ENCODE peak calls at places on chromosomes 2 and 18, in four cellular contexts. F is fibroblast of lung; S is tibial artery; O is CD8-positive, alpha-beta memory T cell. J is an unnamed sample. For H3K9me3, the result is how much of the 10 kb centered on the place peaks cover.

GRCh38 chr2:173109253-173110188 is 33.9 kb downstream of the MAP3K20 start:
- DNase-seq in F (peak), S (no peak), O (no peak), J (no peak)

GRCh38 chr2:20573611-20574422 is 77.1 kb downstream of the HS1BP3 start:
- DNase-seq in F (peak), S (no peak), O (no peak), J (no peak)

GRCh38 chr2:229380101-229380625 is 109.1 kb upstream of the PID1 start:
- DNase-seq in F (no peak), S (no peak), O (no peak), J (no peak)

GRCh38 chr2:206086683-206087350 is 843 bp upstream of the INO80D start:
- DNase-seq in F (peak), S (no peak), O (no peak), J (no peak)

GRCh38 chr18:8049147-8049546 is 482.0 kb downstream of the PTPRM start:
- DNase-seq in F (no peak), S (no peak), O (no peak), J (no peak)

GRCh38 chr2:109690822-109691541 is 76.8 kb downstream of the SOWAHC start:
- DNase-seq in F (peak), S (peak), O (no peak), J (no peak)

GRCh38 chr2:24493713-24494112 is 2.7 kb downstream of the NCOA1 start:
- DNase-seq in F (no peak), S (no peak), O (no peak), J (no peak)

GRCh38 chr2:128549094-128549493 is 230.4 kb upstream of the HS6ST1 start:
- DNase-seq in F (no peak), S (no peak), O (no peak), J (no peak)

GRCh38 chr2:173086518-173087213 is 11.0 kb downstream of the MAP3K20 start:
- DNase-seq in F (no peak), S (no peak), O (no peak), J (no peak)

GRCh38 chr2:123696799-123697410 is 328.2 kb upstream of the CNTNAP5 start:
- DNase-seq in F (no peak), S (no peak), O (no peak), J (no peak)

GRCh38 chr2:148557844-148558436 is 86.6 kb upstream of the EPC2 start:
- DNase-seq in F (no peak), S (no peak), O (no peak), J (no peak)

GRCh38 chr2:136164377-136164776 is 46.4 kb upstream of the CXCR4 start:
- DNase-seq in F (no peak), S (no peak), O (no peak), J (no peak)
- H3K9me3 ChIP-seq in F (under half), S (under half), O (under half), J (under half)

GRCh38 chr18:79897940-79898625 is 53.4 kb downstream of the SLC66A2 start:
- DNase-seq in F (no peak), S (no peak), O (no peak), J (no peak)
- H3K9me3 ChIP-seq in F (under half), S (under half), O (under half), J (under half)

DNA sequence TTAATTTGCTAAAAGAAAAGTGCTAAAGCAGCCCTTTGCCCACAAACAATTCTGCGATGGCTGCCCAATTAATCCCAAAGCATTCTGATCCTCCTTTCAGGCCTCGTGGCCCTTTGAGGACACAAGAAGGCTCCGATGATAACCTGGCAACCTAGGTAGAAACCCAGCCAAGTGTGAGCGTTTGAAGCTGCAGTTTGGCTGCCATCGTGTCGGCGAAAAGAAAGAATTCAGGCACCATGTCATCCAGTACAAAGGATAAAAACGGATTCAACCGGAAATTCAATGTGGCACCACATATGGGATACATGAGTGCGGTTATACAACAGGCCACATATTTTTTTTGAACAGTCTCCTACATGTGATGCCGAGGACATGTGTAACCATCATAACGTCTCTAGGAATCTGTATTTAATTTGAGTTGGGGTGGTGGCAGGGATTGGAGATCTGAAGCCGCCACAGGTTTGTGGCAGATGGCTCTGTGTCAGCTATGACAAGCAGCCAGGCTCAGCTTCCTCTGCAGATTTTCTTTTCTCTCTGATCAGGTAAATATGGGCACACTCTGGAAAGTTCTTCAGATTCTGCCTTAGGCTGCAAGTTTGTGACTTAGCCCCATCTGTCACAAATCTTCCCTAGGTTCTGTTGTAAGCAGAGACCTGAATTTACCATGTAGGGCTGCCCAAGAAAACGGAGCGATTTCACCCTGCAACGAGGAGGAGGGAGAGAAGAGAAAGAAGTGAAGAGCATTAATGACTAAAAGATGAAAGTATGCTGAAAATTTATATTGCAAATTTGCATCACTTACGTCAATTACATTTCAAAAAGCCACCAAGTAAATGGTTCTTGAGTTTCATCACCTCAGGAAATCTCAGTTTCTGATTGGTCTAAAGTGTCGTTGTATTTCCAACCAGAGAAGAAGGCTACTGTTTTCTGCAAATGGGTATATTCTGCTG is 573.2 kb downstream of the ZEB2 start:
- DNase-seq in F (no peak), S (no peak), O (no peak), J (no peak)
- H3K9me3 ChIP-seq in F (under half), S (under half), O (under half), J (under half)

DNA sequence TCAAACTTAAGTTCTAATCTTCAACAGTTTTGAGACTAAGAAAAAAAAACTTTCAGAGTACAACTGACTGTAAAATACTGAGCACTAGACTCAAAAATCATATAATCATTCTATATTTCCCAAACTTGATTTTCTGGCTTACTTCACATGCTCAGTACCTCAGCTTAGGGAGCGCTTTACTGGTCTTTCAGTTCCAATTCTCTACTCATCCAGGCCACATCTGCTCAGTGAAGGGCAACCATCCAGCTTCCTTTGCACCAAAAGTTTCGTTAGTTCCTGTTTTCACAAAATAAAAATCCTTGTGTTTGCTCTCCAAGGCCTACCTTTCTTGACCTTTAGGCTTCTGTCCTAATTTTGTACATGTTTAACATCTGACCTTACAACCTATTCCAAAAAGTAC is 287.6 kb upstream of the LRRTM1 start:
- DNase-seq in F (no peak), S (no peak), O (no peak), J (no peak)
- H3K9me3 ChIP-seq in F (under half), S (under half), O (under half), J (under half)

DNA sequence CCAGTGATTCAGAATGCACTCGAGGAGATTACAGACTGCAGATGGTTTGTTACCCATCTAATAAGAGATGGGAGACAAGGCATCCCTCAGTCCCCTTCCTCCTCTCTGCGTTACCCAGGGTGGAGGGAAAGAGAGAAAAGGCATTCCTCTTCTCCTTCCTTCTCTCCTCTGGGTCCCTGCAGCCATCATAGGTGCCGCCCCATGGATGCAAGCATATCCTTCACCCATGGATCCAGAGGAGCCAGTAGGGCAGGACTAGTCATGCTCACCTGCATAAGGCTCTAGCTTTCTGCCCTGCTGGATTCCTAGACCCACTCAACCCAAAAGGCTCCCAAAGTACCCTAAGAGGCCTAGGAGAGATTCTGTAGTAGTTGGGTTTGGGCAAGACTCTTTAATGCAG is 20.4 kb downstream of the CMPK2 start:
- DNase-seq in F (peak), S (no peak), O (no peak), J (no peak)
- H3K9me3 ChIP-seq in F (under half), S (half or more), O (under half), J (under half)

GRCh38 chr2:569681-570080 is 107.5 kb downstream of the TMEM18 start:
- DNase-seq in F (no peak), S (no peak), O (no peak), J (no peak)

GRCh38 chr2:567496-567864 is 109.7 kb downstream of the TMEM18 start:
- DNase-seq in F (no peak), S (no peak), O (no peak), J (no peak)

GRCh38 chr2:566379-567313 is 110.6 kb downstream of the TMEM18 start:
- DNase-seq in F (no peak), S (no peak), O (no peak), J (no peak)

GRCh38 chr2:568639-568963 is 108.6 kb downstream of the TMEM18 start:
- DNase-seq in F (no peak), S (no peak), O (no peak), J (no peak)

GRCh38 chr2:567865-568638 is 109.2 kb downstream of the TMEM18 start:
- DNase-seq in F (no peak), S (peak), O (no peak), J (no peak)
- H3K9me3 ChIP-seq in F (under half), S (under half), O (under half), J (under half)

DNA sequence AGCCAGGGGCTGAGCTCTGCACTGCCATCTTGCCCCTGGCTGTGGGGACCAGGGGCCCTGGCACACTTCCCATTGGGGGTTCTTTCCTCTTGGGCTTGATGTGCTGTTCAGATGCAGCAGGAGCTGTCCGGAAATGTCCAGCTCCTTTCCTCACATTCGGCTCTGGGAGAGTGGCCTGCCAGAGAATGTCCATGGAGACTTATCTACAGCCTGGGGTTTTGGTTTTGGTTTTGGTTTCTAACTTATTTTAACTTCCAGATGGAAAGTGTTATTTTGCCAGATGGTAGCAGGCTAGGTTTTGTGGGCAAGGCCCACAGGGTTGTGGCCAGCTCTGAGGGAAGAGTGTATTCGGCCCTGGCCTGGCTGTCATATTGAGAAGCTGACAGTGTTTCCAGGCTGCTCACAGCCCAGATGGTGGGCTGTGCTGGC is 177.3 kb downstream of the ANKRD30B start:
- DNase-seq in F (no peak), S (no peak), O (no peak), J (no peak)
- H3K9me3 ChIP-seq in F (under half), S (under half), O (under half), J (under half)

GRCh38 chr18:35248429-35248828 is 7.6 kb downstream of the ZNF397 start:
- DNase-seq in F (no peak), S (no peak), O (no peak), J (no peak)

GRCh38 chr18:35244671-35245070 is 3.8 kb downstream of the ZNF397 start:
- DNase-seq in F (no peak), S (no peak), O (no peak), J (no peak)

GRCh38 chr18:35245719-35246317 is 5.0 kb downstream of the ZNF397 start:
- DNase-seq in F (no peak), S (no peak), O (no peak), J (no peak)

GRCh38 chr18:35246831-35247230 is 6.0 kb downstream of the ZNF397 start:
- DNase-seq in F (no peak), S (no peak), O (no peak), J (no peak)

DNA sequence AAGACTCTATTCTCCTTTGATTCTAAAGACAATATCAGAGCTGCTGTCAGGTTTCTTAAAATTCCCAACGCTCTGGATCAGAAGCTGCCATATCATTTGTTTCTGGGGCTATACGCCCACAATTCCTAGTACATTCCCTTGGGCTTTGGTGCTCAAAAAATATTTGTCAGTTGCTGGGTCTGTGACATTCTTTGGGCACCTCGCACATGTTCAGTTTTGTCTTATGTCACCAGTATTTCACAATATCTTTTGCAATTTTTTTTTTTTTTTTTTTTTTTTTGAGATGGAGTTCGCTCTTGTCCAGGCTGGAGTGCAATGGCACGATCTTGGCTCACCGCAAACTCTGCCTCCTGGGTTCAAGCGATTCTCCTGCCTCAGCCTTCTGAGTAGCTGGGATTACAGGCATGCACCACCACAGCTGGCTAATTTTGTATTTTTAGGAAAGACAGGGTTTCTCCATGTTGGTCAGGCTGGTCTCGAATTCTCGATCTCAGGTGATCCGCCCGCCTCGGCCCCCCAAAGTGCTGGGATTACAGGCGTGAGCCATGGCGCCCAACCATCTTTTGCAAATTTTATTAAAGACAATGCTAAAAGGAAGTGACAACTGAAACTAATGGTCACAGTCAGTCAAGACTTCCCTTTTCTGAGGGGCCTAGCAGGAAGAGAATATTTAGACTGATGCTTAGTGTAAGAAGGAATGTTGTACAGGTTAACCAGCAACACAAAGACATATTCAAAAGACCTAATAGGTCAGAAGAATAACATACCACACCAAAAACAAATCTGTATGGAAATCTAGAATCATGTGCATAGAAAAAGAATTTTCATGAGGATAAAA is 6.8 kb downstream of the ZNF397 start:
- DNase-seq in F (no peak), S (no peak), O (no peak), J (no peak)
- H3K9me3 ChIP-seq in F (under half), S (under half), O (under half), J (under half)

GRCh38 chr2:52594036-52594435 is 1173.6 kb upstream of the CHAC2 start:
- DNase-seq in F (peak), S (no peak), O (no peak), J (no peak)
- H3K9me3 ChIP-seq in F (under half), S (under half), O (under half), J (under half)

DNA sequence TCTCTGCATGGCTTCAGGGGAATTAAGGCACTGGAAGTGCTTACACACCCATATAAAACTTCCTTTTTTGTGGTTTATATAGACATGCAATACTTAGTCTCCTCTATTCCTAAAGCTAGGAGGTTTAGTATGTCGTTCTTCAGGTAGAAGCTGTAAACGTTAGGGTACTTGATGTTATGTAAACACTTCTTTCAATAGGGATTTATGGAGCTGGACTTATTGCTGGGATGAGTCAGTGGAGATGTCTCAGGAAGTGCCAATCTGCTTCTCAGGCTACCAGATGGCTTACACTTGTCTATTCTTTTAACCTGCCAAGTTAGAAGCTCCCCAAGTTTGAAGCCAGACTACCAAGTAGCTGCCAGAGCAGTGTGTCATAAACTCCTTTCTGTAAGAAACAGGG is 756.4 kb upstream of the LRRTM1 start:
- DNase-seq in F (no peak), S (no peak), O (no peak), J (no peak)
- H3K9me3 ChIP-seq in F (under half), S (under half), O (under half), J (under half)

J was measured in T-helper 17 cell.